ENCODE peak calls at places on chromosomes 7 and 10, in four cellular contexts. One of them, this sample, is unnamed.

GRCh38 chr10:115402690-115403089 is 309.5 kb downstream of the ATRNL1 start:
- DNase-seq in ovary: no peak
- DNase-seq in heart right ventricle: no peak
- DNase-seq in DND-41: no peak
- DNase-seq in this sample: peak; percentile 70

GRCh38 chr7:155782466-155782865 is 29.8 kb downstream of the SHH start:
- DNase-seq in ovary: no peak
- DNase-seq in heart right ventricle: no peak
- DNase-seq in DND-41: no peak
- DNase-seq in this sample: no peak

GRCh38 chr10:113007821-113008220 is 57.8 kb downstream of the TCF7L2 start:
- DNase-seq in ovary: no peak
- DNase-seq in heart right ventricle: no peak
- DNase-seq in DND-41: peak; percentile 53
- DNase-seq in this sample: no peak

GRCh38 chr10:117163061-117163953 is 25.2 kb upstream of the VAX1 start:
- DNase-seq in ovary: no peak
- DNase-seq in heart right ventricle: no peak
- DNase-seq in DND-41: no peak
- DNase-seq in this sample: no peak

GRCh38 chr10:51366044-51366443 is 291.8 kb downstream of the PRKG1 start:
- DNase-seq in ovary: peak; percentile 23
- DNase-seq in heart right ventricle: no peak
- DNase-seq in DND-41: no peak
- DNase-seq in this sample: no peak

GRCh38 chr7:136528329-136528728 is 340.1 kb upstream of the CHRM2 start:
- DNase-seq in ovary: no peak
- DNase-seq in heart right ventricle: no peak
- DNase-seq in DND-41: no peak
- DNase-seq in this sample: peak; percentile 18

GRCh38 chr7:129782257-129783096 is 170.3 kb downstream of the UBE2H start:
- DNase-seq in ovary: no peak
- DNase-seq in heart right ventricle: no peak
- DNase-seq in DND-41: no peak
- DNase-seq in this sample: no peak

GRCh38 chr10:541750-542371 is 147.6 kb downstream of the DIP2C start:
- DNase-seq in ovary: no peak
- DNase-seq in heart right ventricle: no peak
- DNase-seq in DND-41: no peak
- DNase-seq in this sample: no peak

GRCh38 chr10:13830385-13830784 is 243.6 kb downstream of the PRPF18 start:
- DNase-seq in ovary: no peak
- DNase-seq in heart right ventricle: no peak
- DNase-seq in DND-41: no peak
- DNase-seq in this sample: no peak

GRCh38 chr10:97861351-97861750 is 11.7 kb downstream of the GOLGA7B start:
- DNase-seq in ovary: no peak
- DNase-seq in heart right ventricle: no peak
- DNase-seq in DND-41: no peak
- DNase-seq in this sample: peak; percentile 88

GRCh38 chr10:34817054-34817453 is 2.0 kb upstream of the PARD3 start:
- DNase-seq in ovary: no peak
- DNase-seq in heart right ventricle: no peak
- DNase-seq in DND-41: no peak
- DNase-seq in this sample: no peak

GRCh38 chr7:6338551-6339274 is 66.3 kb upstream of the CYTH3 start:
- DNase-seq in ovary: no peak
- DNase-seq in heart right ventricle: peak; percentile 40
- DNase-seq in DND-41: no peak
- DNase-seq in this sample: no peak

GRCh38 chr7:72317335-72317734 is 94.8 kb downstream of the CALN1 start:
- DNase-seq in ovary: no peak
- DNase-seq in heart right ventricle: no peak
- DNase-seq in DND-41: no peak
- DNase-seq in this sample: no peak

GRCh38 chr10:77846718-77847311 is 79.7 kb downstream of the DLG5 start:
- DNase-seq in ovary: peak; percentile 86
- DNase-seq in heart right ventricle: peak; percentile 81
- DNase-seq in DND-41: peak; percentile 72
- DNase-seq in this sample: peak; percentile 73

GRCh38 chr10:112404612-112405011 is 30.7 kb downstream of the ACSL5 start:
- DNase-seq in ovary: no peak
- DNase-seq in heart right ventricle: no peak
- DNase-seq in DND-41: no peak
- DNase-seq in this sample: peak; percentile 68

GRCh38 chr10:61784354-61785131 is 117.0 kb upstream of the ARID5B start:
- DNase-seq in ovary: no peak
- DNase-seq in heart right ventricle: no peak
- DNase-seq in DND-41: no peak
- DNase-seq in this sample: no peak

GRCh38 chr10:60732240-60733188 is 45.8 kb upstream of the CDK1 start:
- DNase-seq in ovary: peak; percentile 43
- DNase-seq in heart right ventricle: no peak
- DNase-seq in DND-41: no peak
- DNase-seq in this sample: peak; percentile 30

GRCh38 chr10:3502606-3503005 is 282.4 kb downstream of the KLF6 start:
- DNase-seq in ovary: no peak
- DNase-seq in heart right ventricle: no peak
- DNase-seq in DND-41: no peak
- DNase-seq in this sample: no peak

GRCh38 chr7:78020131-78020873 is 221.7 kb downstream of the PHTF2 start:
- DNase-seq in ovary: peak; percentile 78
- DNase-seq in heart right ventricle: no peak
- DNase-seq in DND-41: peak; percentile 20
- DNase-seq in this sample: peak; percentile 72

GRCh38 chr10:108812296-108812695 is 1111.0 kb downstream of the XPNPEP1 start:
- DNase-seq in ovary: no peak
- DNase-seq in heart right ventricle: no peak
- DNase-seq in DND-41: no peak
- DNase-seq in this sample: no peak
- TF ChIP-seq CTCF in ovary: no peak
- TF ChIP-seq CTCF in heart right ventricle: no peak
- TF ChIP-seq CTCF in DND-41: no peak
- TF ChIP-seq CTCF in this sample: no peak

GRCh38 chr7:28346972-28347371 is 65.3 kb upstream of the CREB5 start:
- DNase-seq in ovary: no peak
- DNase-seq in heart right ventricle: no peak
- DNase-seq in DND-41: no peak
- DNase-seq in this sample: no peak
- H3K27ac ChIP-seq in ovary: no peak overlapping the region
- H3K27ac ChIP-seq in heart right ventricle: no peak overlapping the region
- H3K27ac ChIP-seq in DND-41: no peak overlapping the region
- H3K27ac ChIP-seq in this sample: no peak overlapping the region

GRCh38 chr7:17944720-17945119 is 4.4 kb upstream of the SNX13 start:
- DNase-seq in ovary: no peak
- DNase-seq in heart right ventricle: no peak
- DNase-seq in DND-41: no peak
- DNase-seq in this sample: no peak
- TF ChIP-seq CTCF in ovary: no peak
- TF ChIP-seq CTCF in heart right ventricle: no peak
- TF ChIP-seq CTCF in DND-41: no peak
- TF ChIP-seq CTCF in this sample: peak; percentile 10

GRCh38 chr7:138665249-138665648 is 35.9 kb downstream of the SVOPL start:
- DNase-seq in ovary: no peak
- DNase-seq in heart right ventricle: no peak
- DNase-seq in DND-41: no peak
- DNase-seq in this sample: no peak

GRCh38 chr7:138667535-138667934 is 33.6 kb downstream of the SVOPL start:
- DNase-seq in ovary: no peak
- DNase-seq in heart right ventricle: no peak
- DNase-seq in DND-41: no peak
- DNase-seq in this sample: no peak

GRCh38 chr7:138668197-138668596 is 33.0 kb downstream of the SVOPL start:
- DNase-seq in ovary: no peak
- DNase-seq in heart right ventricle: no peak
- DNase-seq in DND-41: no peak
- DNase-seq in this sample: no peak

GRCh38 chr7:138665669-138666140 is 35.5 kb downstream of the SVOPL start:
- DNase-seq in ovary: no peak
- DNase-seq in heart right ventricle: no peak
- DNase-seq in DND-41: no peak
- DNase-seq in this sample: no peak

GRCh38 chr7:138666385-138666784 is 34.8 kb downstream of the SVOPL start:
- DNase-seq in ovary: no peak
- DNase-seq in heart right ventricle: no peak
- DNase-seq in DND-41: no peak
- DNase-seq in this sample: no peak
- H3K27ac ChIP-seq in ovary: no peak overlapping the region
- H3K27ac ChIP-seq in heart right ventricle: no peak overlapping the region
- H3K27ac ChIP-seq in DND-41: no peak overlapping the region
- H3K27ac ChIP-seq in this sample: no peak overlapping the region

GRCh38 chr7:9657257-9657656 is 1223.8 kb downstream of the NXPH1 start:
- DNase-seq in ovary: no peak
- DNase-seq in heart right ventricle: no peak
- DNase-seq in DND-41: no peak
- DNase-seq in this sample: no peak
- TF ChIP-seq CTCF in ovary: no peak
- TF ChIP-seq CTCF in heart right ventricle: no peak
- TF ChIP-seq CTCF in DND-41: peak; percentile 10
- TF ChIP-seq CTCF in this sample: no peak

DNA sequence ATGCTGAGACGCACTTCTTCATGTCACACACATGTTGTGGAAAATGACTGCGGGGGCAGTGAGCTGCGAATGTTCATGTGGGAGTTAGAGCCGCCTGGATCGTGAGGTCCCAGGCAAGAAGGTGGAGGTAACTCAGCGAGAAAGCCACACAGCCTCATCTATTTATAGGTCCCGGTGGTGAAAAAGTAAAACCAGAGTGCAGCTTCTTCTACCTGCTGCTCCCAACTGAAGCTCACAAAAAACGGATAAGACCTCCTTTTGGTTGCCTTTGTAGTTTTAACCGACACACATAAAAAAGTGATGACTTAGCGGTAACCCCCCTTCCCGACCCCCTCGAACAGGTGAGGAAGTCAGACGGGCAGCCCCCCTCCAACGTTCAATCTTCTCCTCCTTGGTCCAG is 276.9 kb downstream of the GATA3 start:
- DNase-seq in ovary: no peak
- DNase-seq in heart right ventricle: no peak
- DNase-seq in DND-41: peak; percentile 75
- DNase-seq in this sample: no peak
- H3K27ac ChIP-seq in ovary: no peak overlapping the region
- H3K27ac ChIP-seq in heart right ventricle: no peak overlapping the region
- H3K27ac ChIP-seq in DND-41: peak overlapping the region; percentile 89
- H3K27ac ChIP-seq in this sample: no peak overlapping the region

DNA sequence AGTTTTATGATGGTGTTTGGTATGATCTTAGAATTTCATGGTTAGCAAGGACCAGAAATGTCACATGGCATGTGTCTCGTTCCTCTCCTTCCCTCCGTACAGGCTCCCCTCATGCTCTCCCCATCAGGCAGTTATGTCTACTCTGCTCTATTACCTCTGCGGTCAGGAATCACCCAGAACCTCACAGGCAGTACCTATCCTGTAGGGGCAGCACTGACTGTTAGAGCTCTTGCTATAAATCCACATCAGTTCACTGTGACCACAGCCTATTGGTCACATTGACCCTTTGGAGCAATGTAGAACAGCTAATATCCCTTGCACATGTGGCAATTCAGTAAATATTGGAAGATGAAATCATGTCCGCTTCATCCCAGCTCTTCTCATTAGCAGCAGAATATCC is 151.8 kb downstream of the WNT2 start:
- DNase-seq in ovary: no peak
- DNase-seq in heart right ventricle: no peak
- DNase-seq in DND-41: no peak
- DNase-seq in this sample: no peak
- TF ChIP-seq CTCF in ovary: no peak
- TF ChIP-seq CTCF in heart right ventricle: no peak
- TF ChIP-seq CTCF in DND-41: no peak
- TF ChIP-seq CTCF in this sample: no peak

DNA sequence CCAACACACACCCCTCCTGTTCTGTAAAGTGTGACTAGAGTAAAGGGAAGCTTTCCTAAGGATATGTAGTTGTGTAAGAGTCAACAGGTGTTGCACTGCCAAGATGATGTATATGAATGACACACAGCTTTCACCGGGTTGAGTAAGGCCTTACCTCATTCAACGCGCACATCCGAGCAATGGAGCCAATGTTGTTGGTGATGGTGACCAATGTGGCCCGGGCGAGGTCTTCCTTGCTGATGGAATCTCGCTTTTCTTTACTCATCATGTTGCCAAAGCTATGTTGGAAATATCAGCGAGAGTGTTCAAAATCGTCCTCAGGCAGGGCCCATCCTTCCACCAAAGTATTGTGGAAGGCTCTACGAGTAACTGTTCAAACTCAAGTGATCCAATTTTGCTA is 52.0 kb downstream of the PANK1 start:
- DNase-seq in ovary: no peak
- DNase-seq in heart right ventricle: no peak
- DNase-seq in DND-41: no peak
- DNase-seq in this sample: no peak
- H3K27ac ChIP-seq in ovary: no peak overlapping the region
- H3K27ac ChIP-seq in heart right ventricle: peak overlapping the region; percentile 81
- H3K27ac ChIP-seq in DND-41: no peak overlapping the region
- H3K27ac ChIP-seq in this sample: no peak overlapping the region

DNA sequence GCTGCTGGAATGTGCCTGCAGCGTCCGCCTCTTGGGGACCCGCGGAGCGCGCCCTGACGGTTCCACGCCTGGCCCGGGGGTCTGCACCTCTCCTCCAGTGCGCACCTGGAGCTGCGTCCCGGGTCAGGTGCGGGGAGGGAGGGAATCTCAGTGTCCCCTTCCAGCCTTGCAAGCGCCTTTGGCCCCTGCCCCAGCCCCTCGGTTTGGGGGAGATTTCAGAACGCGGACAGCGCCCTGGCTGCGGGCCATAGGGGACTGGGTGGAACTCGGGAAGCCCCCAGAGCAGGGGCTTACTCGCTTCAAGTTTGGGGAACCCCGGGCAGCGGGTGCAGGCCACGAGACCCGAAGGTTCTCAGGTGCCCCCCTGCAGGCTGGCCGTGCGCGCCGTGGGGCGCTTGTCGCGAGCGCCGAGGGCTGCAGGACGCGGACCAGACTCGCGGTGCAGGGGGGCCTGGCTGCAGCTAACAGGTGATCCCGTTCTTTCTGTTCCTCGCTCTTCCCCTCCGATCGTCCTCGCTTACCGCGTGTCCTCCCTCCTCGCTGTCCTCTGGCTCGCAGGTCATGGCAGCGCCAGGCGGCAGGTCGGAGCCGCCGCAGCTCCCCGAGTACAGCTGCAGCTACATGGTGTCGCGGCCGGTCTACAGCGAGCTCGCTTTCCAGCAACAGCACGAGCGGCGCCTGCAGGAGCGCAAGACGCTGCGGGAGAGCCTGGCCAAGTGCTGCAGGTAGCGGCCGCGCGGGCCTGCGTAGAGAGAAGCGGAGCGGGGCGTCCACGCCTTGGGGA is 645 bp downstream of the SLC26A4 start:
- DNase-seq in ovary: peak; percentile 45
- DNase-seq in heart right ventricle: peak; percentile 54
- DNase-seq in DND-41: no peak
- DNase-seq in this sample: peak; percentile 17
- TF ChIP-seq CTCF in ovary: no peak
- TF ChIP-seq CTCF in heart right ventricle: no peak
- TF ChIP-seq CTCF in DND-41: no peak
- TF ChIP-seq CTCF in this sample: peak; percentile 21

This sample was measured in RWPE1.